ENCODE peak calls at places on chromosomes 11 and 22, in ten cellular contexts. G is M059J; N is stimulated activated CD4-positive, alpha-beta T cell treated with anti-CD3 and anti-CD28 coated beads, Interleukin-12 subunit alpha, Interleukin-12 subunit beta, amount 100 ng/mL, for 48 hours; K is HTR-8/SVneo; T is skeletal muscle cell; F is EH; X is coronary artery; J is aorta; S is putamen; Z is cardiac muscle cell. R is an unnamed sample.

GRCh38 chr11:46658259-46658658 is 40.9 kb downstream of the ATG13 start:
- DNase-seq in Z (no peak), X (no peak), N (no peak), T (peak), J (peak), K (no peak), F (peak), G (peak), S (no peak), R (no peak)

GRCh38 chr11:38460901-38461300 is 1862.9 kb upstream of the RAG2 start:
- DNase-seq in J (peak), K (peak), F (peak), G (peak), S (no peak), N (no peak), Z (no peak), X (no peak), T (peak), R (peak)

GRCh38 chr11:7600205-7600775 is 73.0 kb downstream of the CYB5R2 start:
- DNase-seq in G (peak), T (peak), K (peak), J (peak), X (no peak), N (no peak), Z (no peak), S (peak), F (peak), R (no peak)

GRCh38 chr11:18743900-18744514 is 18.0 kb upstream of the IGSF22 start:
- DNase-seq in F (no peak), K (no peak), Z (no peak), G (no peak), S (peak), X (no peak), N (no peak), J (no peak), T (no peak), R (no peak)

GRCh38 chr11:77090373-77091111 is 12.1 kb upstream of the OMP start:
- DNase-seq in T (no peak), S (no peak), G (no peak), N (no peak), Z (no peak), K (no peak), X (no peak), J (peak), F (no peak), R (no peak)

GRCh38 chr11:122220321-122220720 is 104.3 kb upstream of the BLID start:
- DNase-seq in T (no peak), G (no peak), F (no peak), J (no peak), K (no peak), Z (no peak), N (no peak), X (no peak), S (no peak), R (no peak)

GRCh38 chr22:23113847-23114720 is 27.7 kb downstream of the RSPH14 start:
- DNase-seq in J (no peak), S (peak), Z (peak), K (no peak), X (no peak), G (no peak), F (no peak), N (no peak), T (peak), R (no peak)

GRCh38 chr22:39496131-39496838 is 5.8 kb upstream of the MIEF1 start:
- DNase-seq in X (no peak), F (peak), N (peak), G (peak), S (peak), Z (peak), K (no peak), T (no peak), J (peak), R (peak)

GRCh38 chr11:119340335-119341221 is at the start of gene C1QTNF5:
- DNase-seq in J (peak), N (no peak), T (no peak), K (no peak), G (peak), S (peak), X (peak), F (peak), Z (peak), R (no peak)

GRCh38 chr11:103927535-103927934 is 108.9 kb upstream of the DDI1 start:
- DNase-seq in F (peak), K (no peak), S (no peak), G (peak), J (no peak), N (no peak), T (no peak), X (no peak), Z (peak), R (no peak)

GRCh38 chr22:25347752-25348102 is 128.3 kb downstream of the CRYBB2 start:
- DNase-seq in S (no peak), F (no peak), Z (no peak), T (peak), J (no peak), K (no peak), N (no peak), G (no peak), X (no peak), R (no peak)

GRCh38 chr11:11129118-11129517 is 223.9 kb downstream of the CSNK2A3 start:
- DNase-seq in G (no peak), S (no peak), Z (no peak), N (no peak), T (no peak), J (no peak), X (no peak), F (no peak), K (no peak), R (no peak)

GRCh38 chr11:15621565-15621964 is 506.8 kb downstream of the INSC start:
- DNase-seq in J (no peak), Z (peak), T (no peak), N (no peak), X (no peak), S (no peak), G (no peak), F (no peak), K (no peak), R (no peak)

GRCh38 chr22:44571566-44572413 is 73.8 kb upstream of the RTL6 start:
- DNase-seq in T (no peak), K (no peak), J (no peak), F (no peak), X (no peak), Z (no peak), S (no peak), N (no peak), G (no peak), R (no peak)

GRCh38 chr11:132718711-132719641 is 813.3 kb downstream of the OPCML start:
- DNase-seq in J (no peak), T (peak), F (no peak), S (no peak), G (peak), X (no peak), K (no peak), Z (no peak), N (peak), R (no peak)

GRCh38 chr11:6629892-6630631 is 10.8 kb upstream of the TPP1 start:
- DNase-seq in F (no peak), S (no peak), Z (peak), G (no peak), N (no peak), X (no peak), T (no peak), K (no peak), J (no peak), R (no peak)

GRCh38 chr22:20240900-20241299 is 27.2 kb downstream of the RTN4R start:
- DNase-seq in F (no peak), G (no peak), K (no peak), J (no peak), Z (no peak), S (no peak), X (no peak), N (no peak), T (no peak), R (no peak)

GRCh38 chr22:41907436-41908401 is 7.2 kb downstream of the SHISA8 start:
- DNase-seq in X (no peak), F (peak), G (peak), T (no peak), Z (no peak), K (no peak), J (no peak), N (no peak), S (no peak), R (no peak)

GRCh38 chr22:40504285-40505249 is 132.0 kb downstream of the MRTFA start:
- DNase-seq in X (no peak), J (no peak), S (no peak), G (no peak), T (no peak), F (no peak), N (no peak), Z (no peak), K (no peak), R (no peak)

GRCh38 chr22:20026996-20027601 is 6.2 kb downstream of the TANGO2 start:
- DNase-seq in F (no peak), X (no peak), N (no peak), K (no peak), S (no peak), T (no peak), Z (no peak), G (no peak), J (no peak), R (no peak)

GRCh38 chr11:36672815-36673450 is 74.9 kb upstream of the RAG2 start:
- DNase-seq in J (no peak), T (peak), K (peak), F (peak), X (no peak), G (peak), S (peak), Z (peak), N (no peak), R (peak)

GRCh38 chr22:25774575-25775026 is 32.6 kb downstream of the MYO18B start:
- DNase-seq in N (no peak), T (no peak), Z (no peak), K (no peak), J (no peak), S (no peak), G (no peak), F (no peak), X (no peak), R (peak)

GRCh38 chr11:12090061-12090572 is 20.3 kb upstream of the MICAL2 start:
- DNase-seq in N (no peak), S (no peak), F (peak), J (no peak), X (no peak), G (peak), T (no peak), K (no peak), Z (no peak), R (no peak)

GRCh38 chr11:38345286-38345685 is 1747.2 kb upstream of the RAG2 start:
- DNase-seq in K (no peak), F (no peak), N (no peak), X (no peak), S (no peak), Z (no peak), T (no peak), J (no peak), G (peak), R (no peak)

GRCh38 chr11:72798361-72798760 is 4.5 kb upstream of the STARD10 start:
- DNase-seq in S (no peak), F (no peak), G (no peak), T (no peak), K (no peak), X (no peak), Z (no peak), J (no peak), N (no peak), R (no peak)

GRCh38 chr11:118646393-118646792 is 33.1 kb downstream of the TREH start:
- DNase-seq in T (no peak), X (no peak), Z (no peak), J (no peak), S (no peak), G (no peak), K (no peak), F (no peak), N (no peak), R (no peak)

GRCh38 chr11:115784796-115785521 is 280.7 kb upstream of the CADM1 start:
- DNase-seq in X (no peak), Z (no peak), J (no peak), F (no peak), K (no peak), S (no peak), T (no peak), G (peak), N (no peak), R (no peak)

GRCh38 chr11:77047007-77047927 is 13.1 kb downstream of the B3GNT6 start:
- DNase-seq in J (peak), F (peak), S (peak), K (peak), X (no peak), N (peak), Z (peak), T (peak), G (peak), R (peak)

GRCh38 chr11:78350646-78351165 is 66.9 kb downstream of the GAB2 start:
- DNase-seq in G (peak), J (no peak), K (no peak), N (no peak), Z (no peak), S (peak), F (peak), X (no peak), T (no peak), R (no peak)

GRCh38 chr22:40107756-40108437 is 69.8 kb upstream of the TNRC6B start:
- DNase-seq in T (no peak), K (no peak), N (peak), J (no peak), F (peak), S (no peak), G (peak), X (no peak), Z (no peak), R (no peak)

GRCh38 chr11:134266841-134267251 is 9.3 kb upstream of the GLB1L3 start:
- DNase-seq in J (no peak), K (no peak), F (peak), N (no peak), S (no peak), Z (no peak), T (peak), X (no peak), G (peak), R (no peak)